ENCODE peak calls at places on chromosomes 4 and X, in five cellular contexts. One of them, this sample, is unnamed.

GRCh38 chr4:336893-337142 is 796 bp upstream of the ZNF141 start:
- DNase-seq in H1: no peak
- DNase-seq in HCT116: no peak
- DNase-seq in HepG2: no peak
- DNase-seq in SK-N-SH: no peak
- DNase-seq in this sample: no peak

GRCh38 chrX:96692911-96693310 is 8.3 kb downstream of the DIAPH2 start:
- DNase-seq in H1: no peak
- DNase-seq in HCT116: no peak
- DNase-seq in HepG2: no peak
- DNase-seq in SK-N-SH: no peak
- DNase-seq in this sample: no peak

GRCh38 chrX:96438803-96439202 is 245.8 kb upstream of the DIAPH2 start:
- DNase-seq in H1: no peak
- DNase-seq in HCT116: no peak
- DNase-seq in HepG2: no peak
- DNase-seq in SK-N-SH: no peak
- DNase-seq in this sample: no peak

GRCh38 chrX:65744965-65745364 is 77.5 kb downstream of the MSN start:
- DNase-seq in H1: no peak
- DNase-seq in HCT116: no peak
- DNase-seq in HepG2: no peak
- DNase-seq in SK-N-SH: no peak
- DNase-seq in this sample: no peak

GRCh38 chr4:119690871-119691270 is 62.3 kb upstream of the PDE5A start:
- DNase-seq in H1: no peak
- DNase-seq in HCT116: peak
- DNase-seq in HepG2: peak
- DNase-seq in SK-N-SH: no peak
- DNase-seq in this sample: no peak

GRCh38 chr4:71833175-71833900 is 49.5 kb upstream of the GC start:
- DNase-seq in H1: no peak
- DNase-seq in HCT116: no peak
- DNase-seq in HepG2: no peak
- DNase-seq in SK-N-SH: no peak
- DNase-seq in this sample: no peak

GRCh38 chr4:85829276-85830051 is 354.5 kb downstream of the ARHGAP24 start:
- DNase-seq in H1: no peak
- DNase-seq in HCT116: no peak
- DNase-seq in HepG2: no peak
- DNase-seq in SK-N-SH: no peak
- DNase-seq in this sample: no peak

GRCh38 chr4:577499-578450 is 1.7 kb upstream of the TMEM271 start:
- DNase-seq in H1: peak
- DNase-seq in HCT116: no peak
- DNase-seq in HepG2: peak
- DNase-seq in SK-N-SH: peak
- DNase-seq in this sample: peak

GRCh38 chr4:169859366-169860216 is 101.8 kb upstream of the HPF1 start:
- DNase-seq in H1: no peak
- DNase-seq in HCT116: no peak
- DNase-seq in HepG2: no peak
- DNase-seq in SK-N-SH: no peak
- DNase-seq in this sample: no peak

GRCh38 chr4:83456184-83456501 is 285 bp downstream of the MRPS18C start:
- DNase-seq in H1: no peak
- DNase-seq in HCT116: no peak
- DNase-seq in HepG2: no peak
- DNase-seq in SK-N-SH: no peak
- DNase-seq in this sample: no peak

GRCh38 chr4:139684351-139684750 is 18.7 kb downstream of the MGST2 start:
- DNase-seq in H1: no peak
- DNase-seq in HCT116: no peak
- DNase-seq in HepG2: no peak
- DNase-seq in SK-N-SH: no peak
- DNase-seq in this sample: no peak

GRCh38 chr4:173168396-173169177 is at the start of gene GALNT7:
- DNase-seq in H1: peak
- DNase-seq in HCT116: no peak
- DNase-seq in HepG2: no peak
- DNase-seq in SK-N-SH: peak
- DNase-seq in this sample: peak

GRCh38 chrX:69028006-69028760 is 137.1 kb downstream of the PJA1 start:
- DNase-seq in H1: no peak
- DNase-seq in HCT116: no peak
- DNase-seq in HepG2: no peak
- DNase-seq in SK-N-SH: no peak
- DNase-seq in this sample: no peak

GRCh38 chrX:70998402-70999027 is 67.6 kb upstream of the SLC7A3 start:
- DNase-seq in H1: no peak
- DNase-seq in HCT116: no peak
- DNase-seq in HepG2: peak
- DNase-seq in SK-N-SH: no peak
- DNase-seq in this sample: peak

GRCh38 chr4:1666391-1666790 is 17.7 kb downstream of the FAM53A start:
- DNase-seq in H1: no peak
- DNase-seq in HCT116: no peak
- DNase-seq in HepG2: no peak
- DNase-seq in SK-N-SH: no peak
- DNase-seq in this sample: no peak

GRCh38 chr4:154294951-154295350 is 196.6 kb downstream of the DCHS2 start:
- DNase-seq in H1: no peak
- DNase-seq in HCT116: no peak
- DNase-seq in HepG2: no peak
- DNase-seq in SK-N-SH: no peak
- DNase-seq in this sample: no peak

GRCh38 chr4:155572106-155572703 is 94.4 kb upstream of the GUCY1A1 start:
- DNase-seq in H1: no peak
- DNase-seq in HCT116: no peak
- DNase-seq in HepG2: no peak
- DNase-seq in SK-N-SH: no peak
- DNase-seq in this sample: no peak
- H3K9ac ChIP-seq in H1: no peak
- H3K9ac ChIP-seq in HCT116: no peak
- H3K9ac ChIP-seq in HepG2: no peak
- H3K9ac ChIP-seq in SK-N-SH: no peak
- H3K9ac ChIP-seq in this sample: no peak

GRCh38 chrX:108439961-108440696 is 491 bp downstream of the COL4A5 start:
- DNase-seq in H1: no peak
- DNase-seq in HCT116: no peak
- DNase-seq in HepG2: no peak
- DNase-seq in SK-N-SH: no peak
- DNase-seq in this sample: peak
- TF ChIP-seq YY1 in H1: no peak
- TF ChIP-seq YY1 in HCT116: no peak
- TF ChIP-seq YY1 in HepG2: no peak
- TF ChIP-seq YY1 in SK-N-SH: no peak
- TF ChIP-seq YY1 in this sample: no peak

DNA sequence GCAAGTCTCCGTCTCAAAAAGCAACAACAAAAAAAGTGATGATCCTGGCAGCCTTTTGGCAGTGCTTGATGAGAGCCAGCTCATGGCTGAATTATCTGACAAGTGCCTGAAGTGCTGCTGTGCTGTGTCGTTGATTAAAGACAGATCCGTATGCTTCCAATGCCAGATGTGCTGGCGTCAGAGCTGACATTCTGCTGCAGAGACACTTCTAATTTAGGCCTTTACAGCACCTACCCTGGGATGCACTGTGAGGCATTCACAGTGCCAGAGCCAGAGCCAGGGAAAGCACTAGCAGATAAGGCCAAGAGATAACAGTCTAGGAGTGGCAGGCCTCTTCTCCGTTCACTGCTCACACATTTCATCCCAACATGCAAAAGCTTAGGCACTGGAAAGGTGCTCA is 995.5 kb downstream of the RAB28 start:
- DNase-seq in H1: no peak
- DNase-seq in HCT116: no peak
- DNase-seq in HepG2: no peak
- DNase-seq in SK-N-SH: peak
- DNase-seq in this sample: no peak
- H3K9ac ChIP-seq in H1: no peak
- H3K9ac ChIP-seq in HCT116: no peak
- H3K9ac ChIP-seq in HepG2: no peak
- H3K9ac ChIP-seq in SK-N-SH: no peak
- H3K9ac ChIP-seq in this sample: no peak

GRCh38 chr4:141389649-141390048 is 169.0 kb downstream of the ZNF330 start:
- DNase-seq in H1: no peak
- DNase-seq in HCT116: no peak
- DNase-seq in HepG2: no peak
- DNase-seq in SK-N-SH: no peak
- DNase-seq in this sample: no peak

GRCh38 chr4:141390527-141391046 is 169.9 kb downstream of the ZNF330 start:
- DNase-seq in H1: no peak
- DNase-seq in HCT116: no peak
- DNase-seq in HepG2: no peak
- DNase-seq in SK-N-SH: no peak
- DNase-seq in this sample: no peak

GRCh38 chr4:141387299-141387698 is 166.6 kb downstream of the ZNF330 start:
- DNase-seq in H1: no peak
- DNase-seq in HCT116: no peak
- DNase-seq in HepG2: no peak
- DNase-seq in SK-N-SH: no peak
- DNase-seq in this sample: no peak

GRCh38 chr4:141391293-141391692 is 170.6 kb downstream of the ZNF330 start:
- DNase-seq in H1: no peak
- DNase-seq in HCT116: no peak
- DNase-seq in HepG2: no peak
- DNase-seq in SK-N-SH: no peak
- DNase-seq in this sample: no peak

DNA sequence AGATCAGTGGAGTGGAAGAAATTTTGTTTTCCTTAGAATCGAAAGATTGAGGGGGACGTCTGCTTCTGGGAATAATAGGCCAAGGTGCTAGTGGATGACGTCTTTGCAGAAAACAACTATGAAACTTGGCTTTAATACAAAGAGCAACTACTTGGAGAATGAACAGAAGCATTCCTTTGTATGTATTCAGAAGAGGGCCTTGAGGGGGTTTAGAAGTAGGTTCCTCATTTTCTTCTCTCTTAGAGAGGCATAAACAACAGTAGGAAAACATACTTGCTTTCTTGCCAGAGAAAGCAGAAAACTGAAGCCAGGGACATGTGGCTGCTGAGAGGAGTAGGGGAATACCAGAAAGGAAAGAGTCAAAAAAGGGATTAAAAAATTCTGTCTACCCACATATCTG is 167.8 kb downstream of the ZNF330 start:
- DNase-seq in H1: no peak
- DNase-seq in HCT116: no peak
- DNase-seq in HepG2: no peak
- DNase-seq in SK-N-SH: no peak
- DNase-seq in this sample: no peak
- TF ChIP-seq YY1 in H1: no peak
- TF ChIP-seq YY1 in HCT116: no peak
- TF ChIP-seq YY1 in HepG2: no peak
- TF ChIP-seq YY1 in SK-N-SH: no peak
- TF ChIP-seq YY1 in this sample: no peak

GRCh38 chr4:84691800-84692199 is 108.9 kb downstream of the CDS1 start:
- DNase-seq in H1: no peak
- DNase-seq in HCT116: no peak
- DNase-seq in HepG2: no peak
- DNase-seq in SK-N-SH: no peak
- DNase-seq in this sample: no peak

GRCh38 chr4:84688605-84689004 is 105.7 kb downstream of the CDS1 start:
- DNase-seq in H1: no peak
- DNase-seq in HCT116: no peak
- DNase-seq in HepG2: no peak
- DNase-seq in SK-N-SH: no peak
- DNase-seq in this sample: no peak

GRCh38 chr4:84691170-84691691 is 108.3 kb downstream of the CDS1 start:
- DNase-seq in H1: no peak
- DNase-seq in HCT116: peak
- DNase-seq in HepG2: no peak
- DNase-seq in SK-N-SH: no peak
- DNase-seq in this sample: no peak

GRCh38 chr4:84685105-84685504 is 102.2 kb downstream of the CDS1 start:
- DNase-seq in H1: no peak
- DNase-seq in HCT116: no peak
- DNase-seq in HepG2: no peak
- DNase-seq in SK-N-SH: no peak
- DNase-seq in this sample: no peak

DNA sequence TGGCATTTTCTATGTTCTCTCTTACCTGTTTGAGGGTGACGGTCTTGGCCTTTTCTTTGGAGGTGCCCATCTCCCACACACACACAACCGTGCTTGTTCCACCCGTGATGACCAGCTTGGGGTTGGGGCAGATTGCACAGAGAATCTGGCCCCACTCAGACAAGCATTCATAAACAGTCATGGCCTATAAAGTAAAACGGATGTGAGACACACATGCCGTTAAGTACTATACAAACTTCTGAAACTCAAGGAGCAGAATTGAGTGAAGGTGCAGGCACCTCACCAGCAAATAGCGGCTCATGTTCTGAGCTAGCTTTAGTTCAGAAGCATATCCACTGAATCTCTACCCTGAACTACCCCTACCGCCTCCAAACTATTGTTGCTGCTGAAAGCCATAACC is 107.6 kb downstream of the CDS1 start:
- DNase-seq in H1: no peak
- DNase-seq in HCT116: no peak
- DNase-seq in HepG2: no peak
- DNase-seq in SK-N-SH: no peak
- DNase-seq in this sample: no peak
- H3K9ac ChIP-seq in H1: no peak
- H3K9ac ChIP-seq in HCT116: peak
- H3K9ac ChIP-seq in HepG2: no peak
- H3K9ac ChIP-seq in SK-N-SH: no peak
- H3K9ac ChIP-seq in this sample: no peak

DNA sequence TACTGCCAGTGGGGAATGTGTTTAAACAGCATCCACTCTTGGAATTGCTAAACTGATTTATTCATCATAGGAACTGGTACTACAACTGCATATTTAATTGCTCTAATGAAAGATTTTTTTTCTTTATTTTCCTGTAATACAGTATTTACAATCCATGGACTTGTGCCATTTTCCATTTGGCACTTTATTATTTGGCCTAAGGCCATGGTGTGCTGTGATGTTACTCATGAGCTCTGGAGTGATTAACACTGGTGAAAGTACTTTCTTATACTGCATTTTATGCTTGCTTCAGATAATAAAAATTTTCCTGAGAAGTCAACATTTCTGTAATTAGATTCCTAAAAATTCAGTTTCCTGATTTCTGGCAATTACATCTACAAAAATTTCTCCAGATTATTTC is 69.7 kb upstream of the NUDT6 start:
- DNase-seq in H1: no peak
- DNase-seq in HCT116: no peak
- DNase-seq in HepG2: no peak
- DNase-seq in SK-N-SH: no peak
- DNase-seq in this sample: no peak
- TF ChIP-seq YY1 in H1: no peak
- TF ChIP-seq YY1 in HCT116: no peak
- TF ChIP-seq YY1 in HepG2: no peak
- TF ChIP-seq YY1 in SK-N-SH: no peak
- TF ChIP-seq YY1 in this sample: no peak

GRCh38 chr4:47510036-47510435 is 25.0 kb downstream of the ATP10D start:
- DNase-seq in H1: no peak
- DNase-seq in HCT116: no peak
- DNase-seq in HepG2: no peak
- DNase-seq in SK-N-SH: no peak
- DNase-seq in this sample: no peak

GRCh38 chr4:47505666-47506065 is 20.6 kb downstream of the ATP10D start:
- DNase-seq in H1: no peak
- DNase-seq in HCT116: no peak
- DNase-seq in HepG2: no peak
- DNase-seq in SK-N-SH: no peak
- DNase-seq in this sample: no peak

GRCh38 chr4:47513493-47513892 is 28.4 kb downstream of the ATP10D start:
- DNase-seq in H1: no peak
- DNase-seq in HCT116: no peak
- DNase-seq in HepG2: no peak
- DNase-seq in SK-N-SH: no peak
- DNase-seq in this sample: no peak

GRCh38 chr4:47510506-47511143 is 25.6 kb downstream of the ATP10D start:
- DNase-seq in H1: no peak
- DNase-seq in HCT116: no peak
- DNase-seq in HepG2: no peak
- DNase-seq in SK-N-SH: no peak
- DNase-seq in this sample: no peak
- H3K9ac ChIP-seq in H1: no peak
- H3K9ac ChIP-seq in HCT116: no peak
- H3K9ac ChIP-seq in HepG2: no peak
- H3K9ac ChIP-seq in SK-N-SH: no peak
- H3K9ac ChIP-seq in this sample: no peak

This sample was measured in NT2/D1.